ENCODE peak calls at places on chromosomes 2 and 18, in six cellular contexts. S is mucosa of gallbladder, A is heart right ventricle, N is GM23248, P is retina, O is left ventricle myocardium superior. B is an unnamed sample.

GRCh38 chr18:41940506-41941215 is 14.4 kb upstream of the PIK3C3 start:
- DNase-seq in O (no peak), A (no peak), N (peak), P (no peak), S (no peak), B (no peak)

GRCh38 chr18:68705119-68705518 is 9.8 kb downstream of the TMX3 start:
- DNase-seq in O (no peak), S (no peak), A (no peak), P (no peak), N (no peak), B (no peak)

GRCh38 chr18:30376515-30376914 is 666.0 kb downstream of the DSC3 start:
- DNase-seq in S (no peak), N (no peak), A (no peak), P (no peak), O (no peak), B (no peak)

GRCh38 chr2:143467011-143467410 is 337.8 kb downstream of the ARHGAP15 start:
- DNase-seq in O (no peak), A (no peak), S (no peak), P (no peak), N (no peak), B (no peak)

GRCh38 chr2:45009303-45009927 is at the start of gene SIX2:
- DNase-seq in N (peak), P (peak), S (peak), O (peak), A (peak), B (peak)

GRCh38 chr2:230503798-230504197 is 87.8 kb downstream of the SP100 start:
- DNase-seq in P (no peak), N (no peak), O (no peak), S (no peak), A (no peak), B (no peak)

GRCh38 chr18:11859282-11859797 is 8.1 kb downstream of the CHMP1B start:
- DNase-seq in P (no peak), N (no peak), A (no peak), S (no peak), O (no peak), B (no peak)

GRCh38 chr2:84735383-84735782 is 145.5 kb downstream of the TRABD2A start:
- DNase-seq in O (no peak), S (no peak), N (peak), A (no peak), P (no peak), B (no peak)

GRCh38 chr2:203551653-203552250 is 16.7 kb upstream of the RAPH1 start:
- DNase-seq in S (no peak), O (no peak), A (no peak), N (peak), P (no peak), B (no peak)

GRCh38 chr2:141329949-141330348 is 800.9 kb downstream of the LRP1B start:
- DNase-seq in S (no peak), A (no peak), P (no peak), N (peak), O (no peak), B (no peak)

B was measured in tibial nerve.